ENCODE peak calls at places on chromosomes 3 and 15, in ten cellular contexts. A is T-helper 9 cell; W is stimulated activated naive CD8-positive, alpha-beta T cell treated with anti-CD3 and anti-CD28 coated beads, Interleukin-15, Interleukin-2, amounts not matched to agents 100 U/mL and 50 U/mL, for 24 hours; B is stimulated activated CD4-positive, alpha-beta T cell treated with anti-CD3 and anti-CD28 coated beads, Interleukin-1b, Interleukin-23, amount 100 ng/mL, for 24 hours; X is HCT116; Y is AML-193; J is nucleus accumbens; Q is nephron progenitor cell; H is dorsolateral prefrontal cortex; R is activated CD8-positive, alpha-beta memory T cell treated with anti-CD3 and anti-CD28 coated beads for 1 hour. L is an unnamed sample.
A peak's percentile ranks its signal among the peaks of the same experiment; 100 is the strongest.

GRCh38 chr15:83288381-83288801 is 3.9 kb upstream of the BNC1 start:
- DNase-seq in A (no peak), W (no peak), B (no peak), X (no peak), Y (no peak), J (no peak), Q (peak; percentile 30), H (no peak), R (no peak), L (no peak)

GRCh38 chr3:139312959-139313358 is 30.9 kb upstream of the MRPS22 start:
- DNase-seq in A (no peak), W (no peak), B (no peak), X (no peak), Y (no peak), J (no peak), Q (no peak), H (no peak), R (no peak), L (no peak)

GRCh38 chr15:72796515-72797337 is 13.2 kb upstream of the ADPGK start:
- DNase-seq in A (peak; percentile 19), W (peak; percentile 59), B (peak; percentile 25), X (peak; percentile 15), Y (no peak), J (no peak), Q (peak; percentile 74), H (peak; percentile 14), R (no peak), L (peak; percentile 73)

GRCh38 chr3:8157640-8158039 is 344.0 kb upstream of the LMCD1 start:
- DNase-seq in A (no peak), W (no peak), B (no peak), X (no peak), Y (no peak), J (no peak), Q (no peak), H (peak; percentile 42), R (no peak), L (no peak)

GRCh38 chr3:120473389-120473788 is 22.6 kb upstream of the FSTL1 start:
- DNase-seq in A (no peak), W (no peak), B (no peak), X (no peak), Y (no peak), J (no peak), Q (no peak), H (no peak), R (no peak), L (no peak)

GRCh38 chr3:52719618-52720017 is 13.7 kb downstream of the SPCS1 start:
- DNase-seq in A (no peak), W (no peak), B (no peak), X (no peak), Y (no peak), J (no peak), Q (no peak), H (no peak), R (no peak), L (no peak)

GRCh38 chr15:52080031-52080430 is 32.5 kb downstream of the BCL2L10 start:
- DNase-seq in A (no peak), W (no peak), B (no peak), X (no peak), Y (no peak), J (no peak), Q (no peak), H (peak; percentile 22), R (no peak), L (no peak)

GRCh38 chr3:52190294-52190841 is 7.6 kb upstream of the ALAS1 start:
- DNase-seq in A (no peak), W (no peak), B (no peak), X (no peak), Y (no peak), J (peak; percentile 16), Q (no peak), H (no peak), R (no peak), L (no peak)

L was measured in heart left ventricle.